ENCODE peak calls at places on chromosomes 3 and 15, in five cellular contexts. R is GM06990, C is mucosa of descending colon, N is left ventricle myocardium inferior, O is pancreas. D is an unnamed sample.

GRCh38 chr3:37726445-37727000 is 135.2 kb upstream of the CTDSPL start:
- DNase-seq in R (no peak), C (no peak), N (no peak), O (no peak), D (no peak)

GRCh38 chr3:170102421-170102820 is 64.6 kb downstream of the GPR160 start:
- DNase-seq in R (no peak), C (no peak), N (no peak), O (no peak), D (no peak)

GRCh38 chr3:46811615-46812236 is 51.5 kb downstream of the MYL3 start:
- DNase-seq in R (no peak), C (no peak), N (no peak), O (peak), D (no peak)

GRCh38 chr15:46091860-46092450 is 457.1 kb downstream of the SQOR start:
- DNase-seq in R (no peak), C (no peak), N (no peak), O (no peak), D (no peak)

GRCh38 chr3:186985713-186986364 is 55.5 kb downstream of the ST6GAL1 start:
- DNase-seq in R (peak), C (no peak), N (no peak), O (no peak), D (no peak)

GRCh38 chr3:141083831-141084624 is 32.9 kb downstream of the SPSB4 start:
- DNase-seq in R (no peak), C (no peak), N (peak), O (peak), D (no peak)

GRCh38 chr3:40827942-40828688 is 303.4 kb downstream of the ZNF621 start:
- DNase-seq in R (no peak), C (no peak), N (peak), O (no peak), D (no peak)

GRCh38 chr15:67198157-67198754 is 56.2 kb downstream of the AAGAB start:
- DNase-seq in R (no peak), C (no peak), N (no peak), O (no peak), D (no peak)

GRCh38 chr15:48112242-48112641 is 8.5 kb upstream of the SLC24A5 start:
- DNase-seq in R (no peak), C (no peak), N (no peak), O (no peak), D (no peak)

GRCh38 chr3:72343078-72343477 is 505.2 kb downstream of the SHQ1 start:
- DNase-seq in R (no peak), C (no peak), N (no peak), O (no peak), D (no peak)

GRCh38 chr3:129315386-129315991 is 36.8 kb downstream of the HMCES start:
- DNase-seq in R (peak), C (peak), N (peak), O (peak), D (no peak)

GRCh38 chr15:81091889-81092558 is 42.0 kb upstream of the CFAP161 start:
- DNase-seq in R (no peak), C (no peak), N (no peak), O (no peak), D (peak)

GRCh38 chr3:190517696-190518095 is 3.8 kb downstream of the IL1RAP start:
- DNase-seq in R (no peak), C (no peak), N (no peak), O (no peak), D (no peak)

GRCh38 chr3:129070086-129070875 is 9.7 kb downstream of the GP9 start:
- DNase-seq in R (no peak), C (no peak), N (no peak), O (no peak), D (no peak)

GRCh38 chr3:169772530-169772950 is 656 bp upstream of the MYNN start:
- DNase-seq in R (no peak), C (peak), N (peak), O (peak), D (no peak)

GRCh38 chr3:141401584-141402475 is 33.5 kb downstream of the ZBTB38 start:
- DNase-seq in R (peak), C (peak), N (peak), O (peak), D (no peak)

GRCh38 chr3:185342458-185343169 is 20.3 kb upstream of the MAP3K13 start:
- DNase-seq in R (no peak), C (no peak), N (no peak), O (no peak), D (no peak)

GRCh38 chr3:148955544-148956346 is 35.6 kb upstream of the GYG1 start:
- DNase-seq in R (no peak), C (no peak), N (no peak), O (no peak), D (peak)

GRCh38 chr3:43879166-43879565 is 188.4 kb downstream of the ABHD5 start:
- DNase-seq in R (no peak), C (no peak), N (no peak), O (no peak), D (no peak)

GRCh38 chr3:181316481-181316880 is 326.9 kb upstream of the DNAJC19 start:
- DNase-seq in R (no peak), C (no peak), N (no peak), O (no peak), D (no peak)

GRCh38 chr3:113791381-113791780 is 44.5 kb downstream of the ATP6V1A start:
- DNase-seq in R (no peak), C (no peak), N (no peak), O (no peak), D (no peak)

GRCh38 chr15:77074350-77074749 is 3.4 kb upstream of the TSPAN3 start:
- DNase-seq in R (no peak), C (no peak), N (no peak), O (no peak), D (no peak)

GRCh38 chr3:171384101-171384891 is 75.9 kb downstream of the TNIK start:
- DNase-seq in R (no peak), C (no peak), N (no peak), O (no peak), D (no peak)

GRCh38 chr15:23561914-23562313 is 3.6 kb upstream of the MKRN3 start:
- DNase-seq in R (no peak), C (no peak), N (no peak), O (no peak), D (no peak)
- H3K4me3 ChIP-seq in R (no peak), C (no peak), N (peak), O (no peak), D (no peak)

GRCh38 chr3:31132132-31132769 is 237.8 kb upstream of the GADL1 start:
- DNase-seq in R (no peak), C (no peak), N (no peak), O (no peak), D (no peak)
- TF ChIP-seq CTCF in R (peak), C (no peak), N (peak), O (peak), D (peak)

DNA sequence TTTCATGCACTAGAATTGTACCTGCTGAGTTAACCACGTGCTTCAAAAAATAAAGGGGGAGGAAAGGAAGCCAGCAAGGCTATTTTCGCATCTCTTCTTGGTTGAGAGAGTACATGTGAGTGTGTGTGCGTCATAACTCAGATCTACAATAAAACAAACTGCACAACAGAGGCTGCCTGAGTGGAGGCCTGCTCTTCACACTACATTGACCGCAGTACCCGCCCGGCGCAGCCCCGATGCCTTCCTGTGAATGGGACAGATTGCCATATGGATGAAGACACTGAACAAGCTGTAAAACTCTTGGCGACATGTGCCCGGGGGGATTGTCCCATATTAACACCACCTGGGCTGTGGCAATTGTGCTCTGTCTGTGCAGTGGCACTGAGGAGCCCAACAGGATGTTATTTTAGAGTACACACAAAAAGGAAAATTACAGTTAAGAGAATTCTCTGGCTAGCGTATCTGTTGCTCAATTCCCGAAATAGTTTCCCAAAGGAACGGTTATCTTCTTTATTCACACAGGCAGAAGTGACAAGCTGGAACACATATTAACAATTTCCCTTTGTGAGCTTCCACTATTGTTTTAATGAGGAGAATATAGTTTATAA is 551.5 kb downstream of the FOXP1 start:
- DNase-seq in R (peak), C (peak), N (peak), O (no peak), D (no peak)
- H3K4me3 ChIP-seq in R (no peak), C (no peak), N (peak), O (no peak), D (no peak)

GRCh38 chr15:89081878-89082277 is 6.4 kb upstream of the ABHD2 start:
- DNase-seq in R (no peak), C (no peak), N (no peak), O (no peak), D (no peak)
- TF ChIP-seq CTCF in R (no peak), C (no peak), N (no peak), O (no peak), D (no peak)

DNA sequence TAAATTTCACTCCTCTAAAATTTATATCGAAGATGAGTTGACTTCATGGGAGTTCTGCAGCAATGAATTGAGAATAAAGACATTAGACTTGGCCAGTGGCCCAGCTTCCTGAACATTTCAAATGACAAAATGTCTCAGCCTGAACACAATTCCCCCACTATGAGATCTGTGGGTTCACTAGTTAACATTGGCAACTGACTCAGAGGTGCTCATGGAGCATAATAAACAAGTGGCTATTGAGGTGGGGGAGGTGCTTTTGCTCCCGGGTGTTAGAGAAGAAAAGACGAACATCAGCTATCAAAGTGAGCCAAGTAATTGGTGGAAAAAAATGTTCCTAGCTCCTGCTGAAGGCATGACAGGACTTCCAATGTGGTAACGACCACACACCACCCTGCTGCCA is 6.3 kb downstream of the ATP13A4 start:
- DNase-seq in R (no peak), C (no peak), N (no peak), O (no peak), D (no peak)
- H3K4me3 ChIP-seq in R (no peak), C (no peak), N (no peak), O (no peak), D (no peak)

GRCh38 chr15:40766906-40767837 is 2.6 kb upstream of the C15orf62 start:
- DNase-seq in R (no peak), C (no peak), N (no peak), O (no peak), D (no peak)
- TF ChIP-seq CTCF in R (no peak), C (no peak), N (no peak), O (no peak), D (no peak)

D was measured in AG04449.